ENCODE peak calls at places on chromosomes 13 and 19, in eight cellular contexts. X is BE2C; J is H9; H is right lobe of liver; N is aorta; C is CD4-positive, alpha-beta memory T cell; D is WERI-Rb-1; T is CD4-positive, alpha-beta T cell. S is an unnamed sample. For H3K9me3, the result is how much of the 10 kb centered on the place peaks cover.

GRCh38 chr13:77516342-77516789 is 19.1 kb upstream of the SCEL start:
- DNase-seq in X (peak), J (no peak), H (no peak), N (no peak), C (no peak), D (no peak), T (no peak), S (no peak)

GRCh38 chr19:13899912-13900584 is 5.9 kb downstream of the BRME1 start:
- DNase-seq in X (no peak), J (no peak), H (no peak), N (no peak), C (no peak), D (no peak), T (no peak), S (no peak)

GRCh38 chr13:36131215-36131930 is at the start of gene DCLK1:
- DNase-seq in X (peak), J (peak), H (no peak), N (peak), C (no peak), D (peak), T (no peak), S (no peak)

GRCh38 chr13:35309711-35310110 is 166.8 kb downstream of the MAB21L1 start:
- DNase-seq in X (no peak), J (no peak), H (no peak), N (no peak), C (no peak), D (peak), T (no peak), S (no peak)

GRCh38 chr19:5289060-5289990 is 51.3 kb downstream of the PTPRS start:
- DNase-seq in X (no peak), J (no peak), H (no peak), N (no peak), C (no peak), D (no peak), T (no peak), S (no peak)

GRCh38 chr19:10544242-10544752 is 593 bp downstream of the ATG4D start:
- DNase-seq in X (peak), J (no peak), H (peak), N (no peak), C (no peak), D (peak), T (no peak), S (no peak)

GRCh38 chr19:850221-850978 is 1.7 kb upstream of the ELANE start:
- DNase-seq in X (peak), J (peak), H (peak), N (peak), C (no peak), D (peak), T (no peak), S (no peak)

GRCh38 chr13:112877066-112877465 is 91.9 kb upstream of the MCF2L start:
- DNase-seq in X (no peak), J (no peak), H (no peak), N (no peak), C (no peak), D (no peak), T (no peak), S (no peak)

GRCh38 chr13:49627831-49628652 is at the start of gene ARL11:
- DNase-seq in X (peak), J (peak), H (peak), N (peak), C (no peak), D (no peak), T (peak), S (no peak)

GRCh38 chr19:4206818-4207484 is 22.4 kb upstream of the EBI3 start:
- DNase-seq in X (no peak), J (no peak), H (no peak), N (no peak), C (no peak), D (peak), T (no peak), S (no peak)

GRCh38 chr19:3506384-3507340 is 551 bp downstream of the FZR1 start:
- DNase-seq in X (no peak), J (no peak), H (peak), N (peak), C (peak), D (no peak), T (no peak), S (peak)

GRCh38 chr13:41614671-41615519 is 157.5 kb downstream of the RGCC start:
- DNase-seq in X (no peak), J (no peak), H (no peak), N (no peak), C (no peak), D (no peak), T (no peak), S (no peak)

GRCh38 chr13:46516624-46517318 is 36.2 kb upstream of the LRCH1 start:
- DNase-seq in X (no peak), J (no peak), H (no peak), N (no peak), C (no peak), D (no peak), T (no peak), S (no peak)

GRCh38 chr19:47713046-47714021 is at the start of gene EHD2:
- DNase-seq in X (peak), J (peak), H (no peak), N (peak), C (peak), D (no peak), T (peak), S (peak)

GRCh38 chr19:41998246-41999020 is 4.4 kb upstream of the ATP1A3 start:
- DNase-seq in X (peak), J (peak), H (no peak), N (no peak), C (no peak), D (peak), T (no peak), S (peak)

GRCh38 chr19:33300016-33300981 is 2.0 kb downstream of the CEBPA start:
- DNase-seq in X (no peak), J (no peak), H (peak), N (no peak), C (no peak), D (no peak), T (no peak), S (no peak)

GRCh38 chr13:94327318-94327717 is 152.2 kb downstream of the DCT start:
- DNase-seq in X (no peak), J (no peak), H (no peak), N (no peak), C (no peak), D (no peak), T (no peak), S (no peak)

GRCh38 chr19:42121666-42122069 is 10.6 kb downstream of the POU2F2 start:
- DNase-seq in X (no peak), J (no peak), H (peak), N (peak), C (peak), D (no peak), T (peak), S (peak)

GRCh38 chr13:70415141-70415540 is 306.9 kb upstream of the KLHL1 start:
- DNase-seq in X (no peak), J (no peak), H (no peak), N (no peak), C (no peak), D (no peak), T (no peak), S (no peak)

GRCh38 chr19:45637890-45638667 is 1.1 kb downstream of the EML2 start:
- DNase-seq in X (no peak), J (peak), H (no peak), N (no peak), C (no peak), D (peak), T (no peak), S (no peak)

GRCh38 chr19:32396046-32396652 is 9.4 kb upstream of the DPY19L3 start:
- DNase-seq in X (no peak), J (no peak), H (no peak), N (no peak), C (no peak), D (no peak), T (no peak), S (no peak)

GRCh38 chr13:76222511-76222910 is 586.4 kb downstream of the LMO7 start:
- DNase-seq in X (no peak), J (no peak), H (no peak), N (no peak), C (no peak), D (no peak), T (no peak), S (no peak)

GRCh38 chr19:8081569-8082550 is 29.3 kb downstream of the CCL25 start:
- DNase-seq in X (no peak), J (no peak), H (no peak), N (peak), C (no peak), D (no peak), T (no peak), S (no peak)

GRCh38 chr13:95195146-95195545 is 106.1 kb downstream of the ABCC4 start:
- DNase-seq in X (no peak), J (no peak), H (no peak), N (no peak), C (no peak), D (no peak), T (no peak), S (no peak)

GRCh38 chr19:29404951-29405727 is 120.7 kb upstream of the VSTM2B start:
- DNase-seq in X (no peak), J (peak), H (no peak), N (no peak), C (no peak), D (no peak), T (no peak), S (no peak)

GRCh38 chr19:41249707-41250423 is 14.3 kb upstream of the HNRNPUL1 start:
- DNase-seq in X (no peak), J (no peak), H (no peak), N (no peak), C (no peak), D (peak), T (no peak), S (no peak)

GRCh38 chr13:113969973-113970611 is 3.8 kb downstream of the C13orf46 start:
- DNase-seq in X (no peak), J (no peak), H (peak), N (peak), C (no peak), D (no peak), T (no peak), S (no peak)

GRCh38 chr19:14107581-14108461 is 9.7 kb downstream of the PRKACA start:
- DNase-seq in X (no peak), J (no peak), H (no peak), N (peak), C (no peak), D (no peak), T (no peak), S (no peak)

GRCh38 chr19:1279782-1280341 is 4.5 kb downstream of the FAM174C start:
- DNase-seq in X (peak), J (peak), H (peak), N (peak), C (peak), D (peak), T (peak), S (peak)

GRCh38 chr19:480016-480855 is 16.1 kb upstream of the MADCAM1 start:
- DNase-seq in X (peak), J (peak), H (peak), N (peak), C (no peak), D (peak), T (peak), S (no peak)

GRCh38 chr19:20038358-20039202 is 725 bp downstream of the ZNF682 start:
- DNase-seq in X (no peak), J (no peak), H (no peak), N (no peak), C (peak), D (no peak), T (no peak), S (no peak)

GRCh38 chr19:10756371-10756770 is 38.5 kb downstream of the DNM2 start:
- DNase-seq in X (no peak), J (no peak), H (no peak), N (no peak), C (no peak), D (peak), T (no peak), S (no peak)

GRCh38 chr13:74128171-74128767 is 5.9 kb downstream of the KLF12 start:
- DNase-seq in X (no peak), J (no peak), H (no peak), N (no peak), C (no peak), D (no peak), T (no peak), S (no peak)

GRCh38 chr13:111129465-111130110 is 14.5 kb downstream of the ARHGEF7 start:
- DNase-seq in X (no peak), J (no peak), H (no peak), N (no peak), C (no peak), D (no peak), T (no peak), S (no peak)

GRCh38 chr13:104140557-104140956 is 1074.3 kb upstream of the SLC10A2 start:
- DNase-seq in X (no peak), J (no peak), H (no peak), N (no peak), C (no peak), D (no peak), T (no peak), S (no peak)

GRCh38 chr13:81488021-81488420 is 1147.1 kb upstream of the SPRY2 start:
- DNase-seq in X (no peak), J (no peak), H (no peak), N (no peak), C (no peak), D (no peak), T (no peak), S (no peak)

GRCh38 chr19:43872547-43873336 is 45.6 kb downstream of the ZNF283 start:
- DNase-seq in X (no peak), J (no peak), H (no peak), N (no peak), C (no peak), D (no peak), T (no peak), S (no peak)
- H3K9me3 ChIP-seq in X (under half), J (half or more), H (under half), N (under half), C (under half), D (under half), T (half or more), S (under half)

GRCh38 chr13:53342623-53343022 is 314.0 kb downstream of the OLFM4 start:
- DNase-seq in X (no peak), J (peak), H (no peak), N (no peak), C (no peak), D (no peak), T (no peak), S (no peak)
- H3K9me3 ChIP-seq in X (under half), J (under half), H (under half), N (under half), C (under half), D (under half), T (under half), S (under half)

GRCh38 chr13:19052180-19052579 is 129.4 kb downstream of the TUBA3C start:
- DNase-seq in X (no peak), J (no peak), H (no peak), N (no peak), C (no peak), D (no peak), T (no peak), S (no peak)
- H3K9me3 ChIP-seq in X (under half), J (half or more), H (under half), N (under half), C (under half), D (under half), T (under half), S (under half)

GRCh38 chr13:59205501-59205900 is 958.2 kb downstream of the DIAPH3 start:
- DNase-seq in X (no peak), J (no peak), H (no peak), N (no peak), C (no peak), D (no peak), T (no peak), S (no peak)

GRCh38 chr13:59208405-59209195 is 955.1 kb downstream of the DIAPH3 start:
- DNase-seq in X (no peak), J (no peak), H (no peak), N (no peak), C (no peak), D (no peak), T (no peak), S (no peak)

GRCh38 chr13:59201836-59202235 is 961.9 kb downstream of the DIAPH3 start:
- DNase-seq in X (peak), J (no peak), H (no peak), N (no peak), C (no peak), D (no peak), T (no peak), S (no peak)

GRCh38 chr13:59203855-59204254 is 959.9 kb downstream of the DIAPH3 start:
- DNase-seq in X (no peak), J (no peak), H (no peak), N (no peak), C (no peak), D (no peak), T (no peak), S (no peak)
- H3K9me3 ChIP-seq in X (under half), J (under half), H (under half), N (under half), C (under half), D (under half), T (under half), S (under half)

GRCh38 chr13:91144054-91144453 is 203.4 kb upstream of the MIR17HG start:
- DNase-seq in X (peak), J (no peak), H (no peak), N (no peak), C (no peak), D (no peak), T (no peak), S (no peak)

GRCh38 chr13:91142572-91142971 is 204.9 kb upstream of the MIR17HG start:
- DNase-seq in X (no peak), J (no peak), H (no peak), N (no peak), C (no peak), D (no peak), T (no peak), S (no peak)

GRCh38 chr13:91153372-91153771 is 194.1 kb upstream of the MIR17HG start:
- DNase-seq in X (no peak), J (no peak), H (no peak), N (no peak), C (no peak), D (no peak), T (no peak), S (no peak)

GRCh38 chr13:91145806-91146205 is 201.7 kb upstream of the MIR17HG start:
- DNase-seq in X (no peak), J (no peak), H (no peak), N (no peak), C (no peak), D (no peak), T (no peak), S (no peak)

GRCh38 chr13:91148098-91148497 is 199.4 kb upstream of the MIR17HG start:
- DNase-seq in X (no peak), J (no peak), H (no peak), N (no peak), C (no peak), D (no peak), T (no peak), S (no peak)
- H3K9me3 ChIP-seq in X (under half), J (under half), H (under half), N (under half), C (under half), D (under half), T (under half), S (under half)

S was measured in T-helper 17 cell.